ENCODE peak calls at places on chromosomes 5 and 9, in four cellular contexts. H is GM12878, Y is K562, T is HepG2. E is an unnamed sample.

GRCh38 chr5:145568581-145568980 is 266.6 kb downstream of the PRELID2 start:
- DNase-seq in H (no peak), Y (no peak), T (no peak), E (no peak)

GRCh38 chr9:114216081-114216480 is 60.7 kb downstream of the COL27A1 start:
- DNase-seq in H (no peak), Y (no peak), T (no peak), E (no peak)

GRCh38 chr5:156331845-156332244 is 4.9 kb downstream of the SGCD start:
- DNase-seq in H (no peak), Y (no peak), T (no peak), E (no peak)

GRCh38 chr5:28703651-28704260 is 1665.4 kb upstream of the CDH9 start:
- DNase-seq in H (no peak), Y (no peak), T (no peak), E (no peak)

GRCh38 chr5:170403675-170404074 is 14.5 kb upstream of the KCNMB1 start:
- DNase-seq in H (no peak), Y (no peak), T (no peak), E (no peak)

GRCh38 chr9:126986506-126986951 is 71.9 kb downstream of the RALGPS1 start:
- DNase-seq in H (no peak), Y (no peak), T (peak), E (no peak)

GRCh38 chr5:135533794-135534193 is 2.0 kb downstream of the NEUROG1 start:
- DNase-seq in H (no peak), Y (no peak), T (no peak), E (no peak)

GRCh38 chr5:151251001-151251551 is 1.9 kb upstream of the GM2A start:
- DNase-seq in H (peak), Y (no peak), T (peak), E (no peak)

GRCh38 chr5:181188700-181189362 is 16.2 kb downstream of the TRIM7 start:
- DNase-seq in H (peak), Y (peak), T (peak), E (no peak)

DNA sequence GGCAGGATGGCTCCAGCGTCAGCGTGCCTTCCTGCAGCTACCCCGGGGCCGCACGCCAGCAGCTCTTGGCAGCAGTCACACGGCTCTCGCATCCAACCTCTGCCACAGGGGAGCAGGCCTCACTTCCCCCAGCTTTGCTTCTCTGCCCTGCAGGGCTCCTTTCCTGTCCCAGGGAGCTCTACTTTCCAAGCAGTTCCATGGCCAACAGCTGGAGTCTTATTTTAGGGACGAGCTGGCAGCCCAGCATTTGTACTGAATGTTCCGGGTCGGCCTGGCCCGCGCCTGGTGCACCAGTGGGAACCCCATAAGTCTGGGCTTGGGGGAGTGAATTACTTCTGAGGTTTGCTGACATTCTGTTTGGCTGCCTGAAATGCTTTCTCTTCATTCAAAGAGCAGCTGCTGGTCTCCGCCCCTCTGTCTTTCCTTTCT is 34.6 kb downstream of the GADD45G start:
- DNase-seq in H (no peak), Y (no peak), T (no peak), E (no peak)
- TF ChIP-seq CEBPB in H (no peak), Y (no peak), T (no peak), E (no peak)

GRCh38 chr5:153565822-153566221 is 75.4 kb downstream of the GRIA1 start:
- DNase-seq in H (no peak), Y (no peak), T (no peak), E (no peak)
- TF ChIP-seq YY1 in H (no peak), Y (no peak), T (no peak), E (no peak)

GRCh38 chr9:34701769-34702736 is 7.9 kb downstream of the CCL21 start:
- DNase-seq in H (no peak), Y (peak), T (peak), E (peak)

GRCh38 chr9:34707130-34707529 is 2.8 kb downstream of the CCL21 start:
- DNase-seq in H (no peak), Y (no peak), T (no peak), E (no peak)

GRCh38 chr9:34701023-34701768 is 8.7 kb downstream of the CCL21 start:
- DNase-seq in H (no peak), Y (peak), T (peak), E (peak)
- TF ChIP-seq HDAC6 in H (no peak), Y (no peak), T (no peak), E (no peak)

DNA sequence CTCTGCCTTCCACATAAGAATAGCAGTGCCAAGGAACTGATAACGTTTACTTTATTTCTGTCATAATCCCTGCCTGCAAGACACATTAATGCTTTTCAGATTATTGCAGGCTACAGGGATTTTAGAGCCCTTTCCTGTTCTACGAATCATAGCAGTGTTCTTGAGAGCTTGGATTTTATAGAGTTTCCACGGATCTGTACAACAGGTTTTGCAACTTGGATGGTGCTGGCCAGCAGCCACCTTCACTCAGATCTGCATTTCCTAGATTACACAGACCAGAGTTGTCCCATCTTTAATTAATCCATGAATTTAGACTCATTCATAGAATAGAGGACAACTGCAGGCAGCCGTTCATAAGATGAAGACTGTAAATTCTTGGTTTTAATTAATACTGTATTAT is 38.1 kb downstream of the SLC12A2 start:
- DNase-seq in H (no peak), Y (no peak), T (no peak), E (no peak)
- TF ChIP-seq CEBPB in H (no peak), Y (no peak), T (no peak), E (no peak)

E was measured in H1.